ENCODE peak calls at places on chromosomes 7 and 10, in four cellular contexts. G is HepG2, P is GM12878, T is H1. H is an unnamed sample.

GRCh38 chr10:71635251-71635866 is 84.2 kb downstream of the C10orf105 start:
- DNase-seq in G (no peak), P (no peak), T (no peak), H (no peak)

GRCh38 chr7:115015619-115016018 is 93.7 kb downstream of the MDFIC start:
- DNase-seq in G (no peak), P (no peak), T (no peak), H (no peak)

GRCh38 chr10:132715791-132716680 is 69.9 kb downstream of the NKX6-2 start:
- DNase-seq in T (no peak), P (no peak), G (no peak), H (no peak)

GRCh38 chr7:16669581-16669980 is 23.6 kb downstream of the BZW2 start:
- DNase-seq in G (no peak), T (no peak), P (no peak), H (no peak)

GRCh38 chr10:93189959-93190358 is 116.3 kb downstream of the CYP26A1 start:
- DNase-seq in T (no peak), G (no peak), P (no peak), H (no peak)

GRCh38 chr7:116293633-116294032 is 83.3 kb downstream of the TES start:
- DNase-seq in P (no peak), G (no peak), T (no peak), H (no peak)

GRCh38 chr7:85469446-85469970 is 282.7 kb upstream of the SEMA3D start:
- DNase-seq in G (no peak), T (no peak), P (no peak), H (no peak)

GRCh38 chr7:2757904-2758672 is 70.1 kb downstream of the AMZ1 start:
- DNase-seq in T (no peak), G (peak), P (peak), H (peak)

GRCh38 chr10:60663850-60664249 is 114.4 kb upstream of the CDK1 start:
- DNase-seq in T (no peak), G (peak), P (no peak), H (no peak)

GRCh38 chr7:7751243-7752092 is 33.1 kb upstream of the RPA3 start:
- DNase-seq in P (no peak), G (peak), T (no peak), H (no peak)

GRCh38 chr10:60123172-60123571 is 216.8 kb upstream of the CCDC6 start:
- DNase-seq in G (no peak), P (no peak), T (no peak), H (no peak)

GRCh38 chr10:89091501-89091900 is 100.9 kb downstream of the FAS start:
- DNase-seq in G (no peak), P (no peak), T (no peak), H (no peak)

GRCh38 chr10:119680668-119681070 is 29.5 kb downstream of the BAG3 start:
- DNase-seq in T (no peak), G (no peak), P (no peak), H (no peak)

GRCh38 chr10:634256-634655 is 55.2 kb downstream of the DIP2C start:
- DNase-seq in T (no peak), P (no peak), G (no peak), H (no peak)

GRCh38 chr7:132318338-132319318 is 257.6 kb downstream of the PLXNA4 start:
- DNase-seq in P (peak), G (peak), T (peak), H (peak)
- TF ChIP-seq POLR2AphosphoS5 in P (no peak), G (no peak), T (no peak), H (no peak)

GRCh38 chr7:72334733-72335132 is 77.4 kb downstream of the CALN1 start:
- DNase-seq in G (no peak), T (no peak), P (no peak), H (no peak)
- TF ChIP-seq TCF12 in G (no peak), T (no peak), P (no peak), H (no peak)

DNA sequence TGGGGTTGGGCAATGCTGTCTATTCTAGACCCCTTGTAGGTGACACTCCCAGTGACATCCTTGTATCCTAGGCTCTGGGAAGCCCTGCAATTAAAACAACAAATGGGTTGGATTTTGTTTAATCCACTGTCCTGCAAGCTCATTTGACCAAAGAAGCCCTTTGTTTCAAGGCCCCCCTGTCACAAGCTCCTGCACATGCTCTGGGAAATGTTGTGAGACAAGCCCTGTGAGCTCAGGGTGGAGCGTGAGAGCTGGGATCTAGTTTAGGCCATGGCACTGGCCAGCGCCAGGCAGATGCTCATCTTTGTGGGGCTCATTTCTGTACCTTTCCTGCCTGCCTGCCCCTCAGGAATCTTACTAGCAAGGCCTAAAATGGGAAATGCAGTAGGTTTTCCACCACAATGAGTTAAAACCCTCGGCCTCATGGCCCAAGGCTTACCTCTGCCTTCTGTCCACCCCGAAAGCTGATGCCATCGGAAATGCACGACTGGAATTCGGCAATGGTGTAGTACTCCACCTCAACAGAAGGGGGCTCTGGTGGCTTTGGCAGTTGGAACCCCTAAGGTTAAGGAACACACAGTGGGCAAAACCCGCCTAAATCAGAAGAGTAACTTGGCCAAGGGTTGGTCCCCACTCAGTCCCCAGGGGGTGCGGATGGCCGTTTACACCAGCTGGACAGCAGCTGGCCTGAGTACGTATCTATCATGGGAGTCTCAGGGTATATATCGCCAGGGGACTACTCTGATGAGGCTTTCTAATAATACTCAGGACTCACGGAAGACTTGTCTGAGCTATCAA is 112.1 kb downstream of the NEURL1 start:
- DNase-seq in G (peak), T (peak), P (no peak), H (peak)
- TF ChIP-seq POLR2AphosphoS5 in G (no peak), T (no peak), P (no peak), H (no peak)

DNA sequence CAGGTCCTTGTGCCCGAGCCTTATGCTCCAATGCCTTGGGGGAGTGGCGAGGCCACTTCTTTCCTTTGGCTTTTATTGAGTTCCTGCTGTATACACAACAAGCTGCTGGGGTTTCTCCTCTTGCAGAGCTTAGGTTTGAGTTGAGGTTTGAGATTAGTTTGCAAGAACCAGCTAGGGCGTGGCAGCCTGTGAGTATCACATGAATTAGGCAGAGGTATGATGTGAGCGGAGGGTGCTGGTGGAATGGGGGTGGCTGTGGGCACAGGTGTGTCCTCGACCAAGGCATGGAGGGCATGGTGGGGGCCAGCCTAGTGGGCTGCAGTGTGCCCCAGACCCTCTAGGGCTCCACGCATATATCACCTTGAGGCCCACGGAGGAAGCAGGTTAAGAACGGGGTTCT is 123.3 kb downstream of the DOCK1 start:
- DNase-seq in T (no peak), P (no peak), G (no peak), H (no peak)
- TF ChIP-seq TCF12 in T (no peak), P (no peak), G (no peak), H (no peak)

GRCh38 chr10:103445767-103446567 is 6.2 kb downstream of the CALHM2 start:
- DNase-seq in T (no peak), G (no peak), P (no peak), H (no peak)
- TF ChIP-seq POLR2AphosphoS5 in T (no peak), G (no peak), P (no peak), H (no peak)

GRCh38 chr7:66847879-66848810 is 72.9 kb upstream of the TMEM248 start:
- DNase-seq in P (no peak), G (peak), T (no peak), H (no peak)

GRCh38 chr7:66841898-66842297 is 79.1 kb upstream of the TMEM248 start:
- DNase-seq in T (no peak), G (no peak), P (no peak), H (no peak)

GRCh38 chr7:66844552-66845381 is 76.3 kb upstream of the TMEM248 start:
- DNase-seq in G (peak), T (peak), P (peak), H (peak)

GRCh38 chr7:66840316-66840715 is 80.7 kb upstream of the TMEM248 start:
- DNase-seq in T (no peak), P (no peak), G (no peak), H (no peak)

GRCh38 chr7:66845382-66846095 is 75.5 kb upstream of the TMEM248 start:
- DNase-seq in P (no peak), T (no peak), G (no peak), H (peak)
- TF ChIP-seq TCF12 in P (no peak), T (no peak), G (no peak), H (no peak)

GRCh38 chr7:132240262-132240661 is 336.0 kb downstream of the PLXNA4 start:
- DNase-seq in T (no peak), G (no peak), P (no peak), H (no peak)

GRCh38 chr7:132239422-132239994 is 336.8 kb downstream of the PLXNA4 start:
- DNase-seq in P (no peak), T (no peak), G (no peak), H (no peak)

GRCh38 chr7:132232394-132232793 is 343.9 kb downstream of the PLXNA4 start:
- DNase-seq in P (no peak), G (no peak), T (no peak), H (no peak)

GRCh38 chr7:132234751-132235150 is 341.5 kb downstream of the PLXNA4 start:
- DNase-seq in T (no peak), G (no peak), P (no peak), H (no peak)
- TF ChIP-seq POLR2AphosphoS5 in T (no peak), G (no peak), P (no peak), H (no peak)

GRCh38 chr7:100568936-100569844 is 4.5 kb downstream of the SAP25 start:
- DNase-seq in P (no peak), T (peak), G (peak), H (peak)
- TF ChIP-seq TCF12 in P (no peak), T (no peak), G (no peak), H (no peak)

GRCh38 chr10:13163859-13164258 is 2.5 kb downstream of the MCM10 start:
- DNase-seq in P (no peak), T (no peak), G (no peak), H (no peak)
- TF ChIP-seq POLR2AphosphoS5 in P (no peak), T (no peak), G (no peak), H (no peak)